ENCODE peak calls at places on chromosomes 16 and 17, in ten cellular contexts. T, D, L, G, W, I, R, J, X and A are unnamed samples.

GRCh38 chr17:81551458-81552243 is 502 bp downstream of the FAAP100 start:
- DNase-seq in W (no peak), G (peak), I (no peak), R (peak), D (peak), L (no peak), J (peak), X (peak), T (peak), A (no peak)

GRCh38 chr17:51611585-51611984 is 351.2 kb downstream of the UTP18 start:
- DNase-seq in G (no peak), D (no peak), T (no peak), R (no peak), X (peak), I (no peak), J (no peak), W (no peak), L (no peak), A (no peak)

GRCh38 chr16:85126731-85127662 is 14.7 kb upstream of the CIBAR2 start:
- DNase-seq in J (no peak), X (peak), W (peak), R (no peak), G (no peak), I (no peak), T (peak), D (peak), L (no peak), A (no peak)

GRCh38 chr16:49952386-49952785 is 72.6 kb upstream of the CNEP1R1 start:
- DNase-seq in I (no peak), G (no peak), X (no peak), L (no peak), T (no peak), R (no peak), D (peak), J (no peak), W (no peak), A (no peak)

GRCh38 chr16:46638947-46639925 is 18.1 kb upstream of the SHCBP1 start:
- DNase-seq in L (no peak), X (no peak), G (no peak), W (peak), T (no peak), D (peak), R (no peak), I (no peak), J (no peak), A (no peak)

GRCh38 chr17:44865921-44866320 is 18.2 kb downstream of the HIGD1B start:
- DNase-seq in W (no peak), D (peak), X (no peak), L (no peak), G (no peak), T (no peak), I (no peak), R (no peak), J (no peak), A (no peak)

GRCh38 chr16:85820604-85821372 is 21.3 kb downstream of the COX4I1 start:
- DNase-seq in R (peak), I (no peak), D (no peak), G (no peak), J (no peak), W (no peak), L (no peak), T (no peak), X (no peak), A (no peak)

GRCh38 chr17:55705847-55706246 is 16.8 kb downstream of the TMEM100 start:
- DNase-seq in I (no peak), L (no peak), D (no peak), T (no peak), X (no peak), G (no peak), W (no peak), R (no peak), J (no peak), A (no peak)

GRCh38 chr17:74954115-74954514 is 18.4 kb downstream of the OTOP3 start:
- DNase-seq in G (no peak), R (no peak), X (no peak), L (no peak), W (no peak), D (no peak), I (no peak), T (no peak), J (no peak), A (no peak)

GRCh38 chr16:25838724-25839186 is 147.0 kb downstream of the HS3ST4 start:
- DNase-seq in D (peak), I (peak), W (peak), T (peak), L (no peak), J (peak), G (peak), X (no peak), R (peak), A (no peak)

GRCh38 chr16:85390511-85391174 is 222.5 kb upstream of the GSE1 start:
- DNase-seq in D (peak), I (no peak), L (no peak), G (peak), T (peak), W (peak), X (peak), J (peak), R (no peak), A (peak)

GRCh38 chr17:77279448-77280303 is 138.9 kb downstream of the SEC14L1 start:
- DNase-seq in T (no peak), R (no peak), J (peak), W (no peak), X (no peak), G (peak), D (no peak), I (no peak), L (no peak), A (no peak)